ENCODE peak calls at places on chromosomes 1 and 21, in seven cellular contexts. U is GM12865; H is A549; W is ovary; O is AG04449; B is OCI-LY7; D is CD4-positive, CD25-positive, alpha-beta regulatory T cell. P is an unnamed sample.

GRCh38 chr1:241789061-241789460 is 58.9 kb upstream of the EXO1 start:
- DNase-seq in U (no peak), O (no peak), B (no peak), W (no peak), D (no peak), H (no peak), P (no peak)

GRCh38 chr21:45371092-45371491 is 33.9 kb upstream of the COL18A1 start:
- DNase-seq in B (no peak), U (no peak), D (no peak), W (no peak), H (no peak), O (no peak), P (no peak)

GRCh38 chr1:9753121-9753531 is 70.6 kb downstream of the CLSTN1 start:
- DNase-seq in D (no peak), W (peak), U (no peak), O (peak), B (no peak), H (no peak), P (peak)

GRCh38 chr1:226063362-226064167 is 1.0 kb downstream of the H3-3A start:
- DNase-seq in U (no peak), W (peak), D (peak), H (peak), O (no peak), B (peak), P (peak)

GRCh38 chr1:17624540-17625256 is 85.2 kb downstream of the ARHGEF10L start:
- DNase-seq in H (peak), O (no peak), W (no peak), D (no peak), B (no peak), U (no peak), P (peak)

GRCh38 chr1:205976708-205977107 is 26.5 kb downstream of the RAB7B start:
- DNase-seq in O (no peak), D (no peak), H (no peak), B (no peak), W (peak), U (no peak), P (no peak)

GRCh38 chr1:52296345-52296744 is 69.7 kb downstream of the CC2D1B start:
- DNase-seq in U (peak), H (peak), W (no peak), O (peak), D (peak), B (peak), P (no peak)

GRCh38 chr1:110538082-110538481 is 19.1 kb upstream of the KCNA10 start:
- DNase-seq in W (no peak), D (no peak), O (no peak), B (no peak), U (no peak), H (no peak), P (no peak)

GRCh38 chr1:175191654-175192053 is 922 bp downstream of the KIAA0040 start:
- DNase-seq in B (peak), H (no peak), W (no peak), D (peak), O (no peak), U (peak), P (no peak)

GRCh38 chr21:43578677-43579313 is 80.5 kb downstream of the HSF2BP start:
- DNase-seq in B (no peak), D (no peak), W (no peak), U (no peak), O (no peak), H (no peak), P (no peak)

GRCh38 chr1:162627662-162628296 is 4.5 kb upstream of the DDR2 start:
- DNase-seq in U (peak), B (peak), O (no peak), W (no peak), H (peak), D (peak), P (no peak)

GRCh38 chr1:174153085-174153824 is 6.1 kb upstream of the RABGAP1L start:
- DNase-seq in B (peak), O (no peak), U (peak), H (no peak), W (no peak), D (peak), P (no peak)

GRCh38 chr1:224733021-224733911 is 117.1 kb downstream of the CNIH3 start:
- DNase-seq in U (peak), O (no peak), B (no peak), H (no peak), D (no peak), W (no peak), P (no peak)

GRCh38 chr1:25430073-25430665 is 528 bp upstream of the MACO1 start:
- DNase-seq in U (peak), O (no peak), W (peak), H (peak), D (peak), B (peak), P (peak)

GRCh38 chr1:161492827-161493226 is 12.4 kb upstream of the FCGR2A start:
- DNase-seq in D (no peak), U (no peak), O (no peak), B (no peak), W (no peak), H (no peak), P (no peak)

GRCh38 chr1:214603819-214604252 is 841 bp downstream of the CENPF start:
- DNase-seq in D (peak), H (peak), U (peak), W (no peak), B (peak), O (no peak), P (no peak)

GRCh38 chr1:30049748-30050147 is 673.6 kb downstream of the MATN1 start:
- DNase-seq in W (no peak), D (no peak), B (no peak), U (no peak), H (no peak), O (no peak), P (no peak)

GRCh38 chr1:219560856-219561255 is 52.0 kb downstream of the ZC3H11B start:
- DNase-seq in U (no peak), D (no peak), W (no peak), H (no peak), O (no peak), B (no peak), P (no peak)

GRCh38 chr1:219554109-219554508 is 58.8 kb downstream of the ZC3H11B start:
- DNase-seq in H (no peak), B (no peak), O (no peak), D (no peak), W (no peak), U (no peak), P (no peak)

GRCh38 chr1:219550171-219550570 is 62.7 kb downstream of the ZC3H11B start:
- DNase-seq in W (no peak), B (no peak), H (no peak), U (no peak), D (no peak), O (no peak), P (no peak)

GRCh38 chr1:219555031-219555667 is 57.8 kb downstream of the ZC3H11B start:
- DNase-seq in D (no peak), H (peak), O (no peak), B (no peak), U (no peak), W (no peak), P (no peak)

GRCh38 chr1:219555802-219556201 is 57.1 kb downstream of the ZC3H11B start:
- DNase-seq in H (peak), B (no peak), U (no peak), O (no peak), D (no peak), W (no peak), P (no peak)
- H3K4me3 ChIP-seq in H (no peak), B (no peak), U (no peak), O (no peak), D (no peak), W (no peak), P (no peak)

DNA sequence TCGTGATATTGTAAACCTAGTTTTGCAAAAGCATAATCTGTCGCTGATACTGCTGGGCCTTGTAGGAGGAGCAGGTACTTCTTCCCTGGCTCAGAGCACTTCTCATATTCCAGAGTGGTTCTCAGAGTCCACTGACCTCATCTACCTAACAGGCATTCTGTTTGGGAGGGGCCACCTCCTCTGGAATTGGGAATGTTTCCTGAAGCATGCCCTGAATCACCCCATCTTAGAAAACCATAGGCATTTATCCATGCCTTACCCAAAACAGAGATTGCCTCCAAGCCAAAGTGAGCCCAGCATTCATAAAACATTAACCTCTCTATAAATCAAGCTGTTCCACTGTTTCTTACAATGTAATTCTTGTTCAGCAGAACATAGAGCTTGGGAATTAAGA is 35.1 kb downstream of the SLC44A3 start:
- DNase-seq in B (no peak), H (no peak), O (no peak), W (no peak), U (no peak), D (no peak), P (no peak)
- H3K4me3 ChIP-seq in B (no peak), H (peak), O (no peak), W (no peak), U (no peak), D (no peak), P (no peak)

GRCh38 chr1:21106709-21107108 is 70.0 kb downstream of the EIF4G3 start:
- DNase-seq in H (no peak), U (no peak), B (no peak), D (no peak), W (no peak), O (no peak), P (no peak)
- H3K4me3 ChIP-seq in H (no peak), U (no peak), B (no peak), D (no peak), W (no peak), O (no peak), P (no peak)

GRCh38 chr21:19321688-19322087 is 918.1 kb upstream of the TMPRSS15 start:
- DNase-seq in U (no peak), D (no peak), B (no peak), H (no peak), W (no peak), O (no peak), P (no peak)

GRCh38 chr21:19328954-19329353 is 925.4 kb upstream of the TMPRSS15 start:
- DNase-seq in B (no peak), H (no peak), U (no peak), W (no peak), O (no peak), D (no peak), P (no peak)

GRCh38 chr21:19322360-19322759 is 918.8 kb upstream of the TMPRSS15 start:
- DNase-seq in B (no peak), H (no peak), U (no peak), W (no peak), D (no peak), O (no peak), P (no peak)

DNA sequence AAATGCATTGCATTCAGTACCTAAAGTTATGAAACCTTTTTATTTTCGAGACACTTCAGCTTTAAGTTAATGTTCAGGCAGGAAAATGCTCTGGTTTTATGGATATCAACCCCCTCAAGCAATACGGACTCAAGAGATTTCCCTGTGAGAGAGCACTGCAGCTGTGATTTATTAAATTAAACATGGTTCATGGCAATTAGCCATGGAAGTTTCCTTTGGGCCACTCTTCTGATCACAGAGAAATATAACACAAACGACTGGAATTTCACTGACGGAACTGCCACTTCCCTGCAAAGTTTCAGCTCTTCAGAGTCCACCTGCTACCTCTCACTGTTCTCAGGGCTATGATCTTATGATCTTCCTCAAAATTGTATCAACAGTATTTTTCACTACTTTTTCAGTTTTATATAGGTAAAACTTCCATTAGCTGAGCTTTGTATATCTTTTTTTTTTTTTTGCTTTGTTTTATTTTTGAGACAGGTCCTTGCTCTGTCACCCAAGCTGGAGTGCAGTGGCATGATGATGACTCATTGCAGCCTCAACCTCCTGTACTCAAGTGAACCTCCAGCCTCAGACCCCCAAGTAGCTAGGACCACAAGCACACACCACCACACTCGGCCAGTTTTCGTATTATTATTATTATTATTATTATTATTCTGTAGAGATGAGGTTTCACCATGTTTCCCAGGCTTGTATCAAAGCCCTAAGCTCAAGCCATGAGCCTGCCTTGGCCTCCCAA is 923.2 kb upstream of the TMPRSS15 start:
- DNase-seq in D (no peak), H (no peak), O (no peak), W (no peak), B (no peak), U (no peak), P (no peak)
- H3K4me3 ChIP-seq in D (no peak), H (no peak), O (no peak), W (no peak), B (no peak), U (no peak), P (no peak)

GRCh38 chr1:201126463-201126831 is 537 bp downstream of the ASCL5 start:
- DNase-seq in D (no peak), B (no peak), W (no peak), U (no peak), O (no peak), H (no peak), P (no peak)

GRCh38 chr1:201127755-201128455 is 921 bp upstream of the ASCL5 start:
- DNase-seq in U (no peak), D (no peak), B (no peak), H (no peak), W (no peak), O (no peak), P (peak)

GRCh38 chr1:201128476-201128875 is 1.5 kb upstream of the ASCL5 start:
- DNase-seq in D (no peak), B (no peak), O (no peak), H (no peak), U (no peak), W (no peak), P (no peak)

GRCh38 chr1:201125805-201126204 is 1.2 kb downstream of the ASCL5 start:
- DNase-seq in U (no peak), W (peak), B (no peak), O (no peak), H (no peak), D (no peak), P (no peak)

DNA sequence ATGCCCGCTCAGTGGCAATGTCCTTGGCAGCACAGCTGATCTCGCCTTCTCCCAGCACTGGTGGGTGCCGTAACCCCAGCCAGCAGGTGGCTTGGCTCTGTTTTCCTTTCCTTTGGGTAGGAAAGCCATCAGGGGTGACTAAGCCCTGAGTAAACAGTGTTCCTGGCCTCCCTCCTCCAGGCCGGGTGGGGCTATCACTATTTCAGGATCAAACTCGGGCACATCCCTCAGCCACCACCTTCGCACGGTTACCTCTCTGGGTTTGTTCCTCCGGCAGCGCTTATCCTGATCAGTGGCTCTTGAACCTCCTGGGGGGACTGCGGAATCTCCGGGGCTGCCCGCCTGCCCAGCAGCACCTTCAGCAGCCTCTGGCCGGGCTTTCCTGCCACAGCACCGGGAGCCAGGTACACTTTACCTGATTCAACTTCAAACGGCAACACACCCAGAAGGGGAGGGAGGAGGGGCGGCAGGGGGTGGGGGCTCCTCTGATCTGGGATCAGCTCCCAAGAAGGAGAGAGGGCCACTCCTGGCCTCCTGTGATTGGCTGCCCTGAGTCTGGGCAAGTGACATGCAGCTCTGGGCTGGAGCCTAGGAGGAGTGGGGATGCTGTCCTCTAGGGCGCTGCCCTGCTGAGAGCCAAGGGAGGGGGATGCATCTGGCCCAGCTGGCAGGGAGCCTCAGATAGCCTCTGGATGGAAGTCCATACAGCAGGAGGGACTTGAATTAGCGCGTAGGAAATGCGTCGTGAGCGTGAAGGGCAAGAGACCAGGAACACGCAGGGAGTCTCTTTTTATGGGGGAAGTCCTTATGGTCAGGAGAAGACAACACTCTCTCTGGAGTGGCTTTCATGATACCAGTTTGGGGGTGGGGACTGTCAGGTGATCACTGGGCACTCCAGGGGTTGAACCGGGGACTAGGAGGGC is at the start of gene ASCL5:
- DNase-seq in W (no peak), U (no peak), H (peak), B (no peak), O (no peak), D (no peak), P (no peak)
- H3K4me3 ChIP-seq in W (no peak), U (no peak), H (no peak), B (no peak), O (no peak), D (no peak), P (no peak)

GRCh38 chr1:234919061-234919755 is 209.4 kb downstream of the TOMM20 start:
- DNase-seq in W (peak), H (no peak), O (no peak), U (no peak), B (no peak), D (no peak), P (peak)
- H3K4me3 ChIP-seq in W (no peak), H (no peak), O (no peak), U (no peak), B (no peak), D (no peak), P (no peak)

P was measured in aorta.